ENCODE peak calls at places on chromosomes 6 and 20, in four cellular contexts. One of them, this sample, is unnamed.

GRCh38 chr20:59785986-59786753 is 147.3 kb downstream of the SYCP2 start:
- DNase-seq in GOT3: no peak
- DNase-seq in PC-9: no peak
- DNase-seq in AG08395: no peak
- DNase-seq in this sample: no peak

GRCh38 chr6:134123666-134124208 is 71.3 kb upstream of the SLC2A12 start:
- DNase-seq in GOT3: no peak
- DNase-seq in PC-9: peak; percentile 58
- DNase-seq in AG08395: peak; percentile 35
- DNase-seq in this sample: peak; percentile 56

GRCh38 chr6:145669627-145670034 is 65.7 kb downstream of the EPM2A start:
- DNase-seq in GOT3: no peak
- DNase-seq in PC-9: no peak
- DNase-seq in AG08395: peak; percentile 50
- DNase-seq in this sample: peak; percentile 47

GRCh38 chr6:149190228-149190831 is 127.2 kb upstream of the TAB2 start:
- DNase-seq in GOT3: no peak
- DNase-seq in PC-9: no peak
- DNase-seq in AG08395: no peak
- DNase-seq in this sample: no peak

GRCh38 chr6:85864453-85865401 is 222.0 kb upstream of the SYNCRIP start:
- DNase-seq in GOT3: no peak
- DNase-seq in PC-9: no peak
- DNase-seq in AG08395: no peak
- DNase-seq in this sample: no peak

GRCh38 chr6:93663111-93663510 is 243.8 kb upstream of the EPHA7 start:
- DNase-seq in GOT3: no peak
- DNase-seq in PC-9: no peak
- DNase-seq in AG08395: no peak
- DNase-seq in this sample: no peak

GRCh38 chr20:18712877-18713276 is 100.7 kb upstream of the SCP2D1 start:
- DNase-seq in GOT3: no peak
- DNase-seq in PC-9: no peak
- DNase-seq in AG08395: no peak
- DNase-seq in this sample: no peak

GRCh38 chr6:88666906-88667305 is 296.5 kb downstream of the RNGTT start:
- DNase-seq in GOT3: no peak
- DNase-seq in PC-9: no peak
- DNase-seq in AG08395: no peak
- DNase-seq in this sample: no peak

GRCh38 chr20:53611449-53611894 is 17.8 kb upstream of the ZNF217 start:
- DNase-seq in GOT3: no peak
- DNase-seq in PC-9: peak; percentile 90
- DNase-seq in AG08395: peak; percentile 89
- DNase-seq in this sample: peak; percentile 86

GRCh38 chr20:63280929-63281545 is 8.4 kb downstream of the ARFGAP1 start:
- DNase-seq in GOT3: no peak
- DNase-seq in PC-9: no peak
- DNase-seq in AG08395: no peak
- DNase-seq in this sample: no peak

GRCh38 chr20:23086056-23086551 is at the start of gene CD93:
- DNase-seq in GOT3: no peak
- DNase-seq in PC-9: no peak
- DNase-seq in AG08395: no peak
- DNase-seq in this sample: no peak

GRCh38 chr6:12291785-12292604 is 1.8 kb downstream of the EDN1 start:
- DNase-seq in GOT3: no peak
- DNase-seq in PC-9: peak; percentile 75
- DNase-seq in AG08395: peak; percentile 41
- DNase-seq in this sample: no peak

GRCh38 chr20:59643616-59644061 is 39.3 kb downstream of the PHACTR3 start:
- DNase-seq in GOT3: no peak
- DNase-seq in PC-9: peak; percentile 5
- DNase-seq in AG08395: no peak
- DNase-seq in this sample: no peak

GRCh38 chr20:63452341-63453028 is 20.0 kb downstream of the KCNQ2 start:
- DNase-seq in GOT3: no peak
- DNase-seq in PC-9: no peak
- DNase-seq in AG08395: no peak
- DNase-seq in this sample: no peak

GRCh38 chr20:34940126-34940525 is 15.5 kb downstream of the GSS start:
- DNase-seq in GOT3: no peak
- DNase-seq in PC-9: no peak
- DNase-seq in AG08395: no peak
- DNase-seq in this sample: no peak

GRCh38 chr6:113381957-113382356 is 475.2 kb upstream of the MARCKS start:
- DNase-seq in GOT3: no peak
- DNase-seq in PC-9: no peak
- DNase-seq in AG08395: peak; percentile 26
- DNase-seq in this sample: no peak

GRCh38 chr20:42191140-42191860 is 573.1 kb upstream of the CHD6 start:
- DNase-seq in GOT3: no peak
- DNase-seq in PC-9: no peak
- DNase-seq in AG08395: no peak
- DNase-seq in this sample: no peak

GRCh38 chr20:17504326-17504897 is 26.8 kb downstream of the BFSP1 start:
- DNase-seq in GOT3: no peak
- DNase-seq in PC-9: no peak
- DNase-seq in AG08395: peak; percentile 26
- DNase-seq in this sample: peak; percentile 25

GRCh38 chr6:151092561-151092960 is 147.2 kb upstream of the AKAP12 start:
- DNase-seq in GOT3: no peak
- DNase-seq in PC-9: peak; percentile 85
- DNase-seq in AG08395: no peak
- DNase-seq in this sample: no peak

GRCh38 chr6:27275025-27275956 is 27.8 kb downstream of the PRSS16 start:
- DNase-seq in GOT3: no peak
- DNase-seq in PC-9: no peak
- DNase-seq in AG08395: no peak
- DNase-seq in this sample: no peak

GRCh38 chr20:46798430-46798829 is 89.0 kb downstream of the SLC2A10 start:
- DNase-seq in GOT3: no peak
- DNase-seq in PC-9: no peak
- DNase-seq in AG08395: no peak
- DNase-seq in this sample: no peak

GRCh38 chr6:166307082-166307980 is 861 bp downstream of the PRR18 start:
- DNase-seq in GOT3: no peak
- DNase-seq in PC-9: no peak
- DNase-seq in AG08395: no peak
- DNase-seq in this sample: no peak

GRCh38 chr20:35617397-35618031 is 1.9 kb downstream of the SPAG4 start:
- DNase-seq in GOT3: no peak
- DNase-seq in PC-9: peak; percentile 79
- DNase-seq in AG08395: peak; percentile 39
- DNase-seq in this sample: peak; percentile 61

GRCh38 chr6:158686791-158687381 is 37.0 kb downstream of the SYTL3 start:
- DNase-seq in GOT3: no peak
- DNase-seq in PC-9: no peak
- DNase-seq in AG08395: no peak
- DNase-seq in this sample: no peak

GRCh38 chr20:14470231-14470894 is 133.0 kb upstream of the FLRT3 start:
- DNase-seq in GOT3: no peak
- DNase-seq in PC-9: no peak
- DNase-seq in AG08395: no peak
- DNase-seq in this sample: no peak

GRCh38 chr6:116059713-116060571 is 749 bp downstream of the FRK start:
- DNase-seq in GOT3: no peak
- DNase-seq in PC-9: peak; percentile 87
- DNase-seq in AG08395: no peak
- DNase-seq in this sample: peak; percentile 3

GRCh38 chr20:41508335-41508734 is 109.8 kb downstream of the CHD6 start:
- DNase-seq in GOT3: no peak
- DNase-seq in PC-9: no peak
- DNase-seq in AG08395: no peak
- DNase-seq in this sample: no peak

GRCh38 chr20:52984451-52984810 is 12.3 kb downstream of the TSHZ2 start:
- DNase-seq in GOT3: no peak
- DNase-seq in PC-9: no peak
- DNase-seq in AG08395: no peak
- DNase-seq in this sample: no peak

GRCh38 chr6:43809417-43810305 is 39.6 kb downstream of the VEGFA start:
- DNase-seq in GOT3: no peak
- DNase-seq in PC-9: peak; percentile 37
- DNase-seq in AG08395: no peak
- DNase-seq in this sample: no peak

GRCh38 chr20:64256282-64256947 is 867 bp downstream of the PCMTD2 start:
- DNase-seq in GOT3: no peak
- DNase-seq in PC-9: no peak
- DNase-seq in AG08395: no peak
- DNase-seq in this sample: no peak

GRCh38 chr6:46276571-46277142 is 105.9 kb upstream of the ENPP5 start:
- DNase-seq in GOT3: no peak
- DNase-seq in PC-9: no peak
- DNase-seq in AG08395: no peak
- DNase-seq in this sample: no peak

GRCh38 chr20:24163501-24163900 is 174.9 kb upstream of the GGTLC1 start:
- DNase-seq in GOT3: no peak
- DNase-seq in PC-9: no peak
- DNase-seq in AG08395: no peak
- DNase-seq in this sample: no peak

GRCh38 chr6:3316818-3317217 is 58.1 kb downstream of the PSMG4 start:
- DNase-seq in GOT3: no peak
- DNase-seq in PC-9: no peak
- DNase-seq in AG08395: no peak
- DNase-seq in this sample: no peak

GRCh38 chr6:145886228-145886956 is 71.8 kb upstream of the FBXO30 start:
- DNase-seq in GOT3: no peak
- DNase-seq in PC-9: no peak
- DNase-seq in AG08395: no peak
- DNase-seq in this sample: no peak

GRCh38 chr6:15522856-15523529 is 139.8 kb downstream of the DTNBP1 start:
- DNase-seq in GOT3: no peak
- DNase-seq in PC-9: no peak
- DNase-seq in AG08395: no peak
- DNase-seq in this sample: no peak

GRCh38 chr20:59661141-59661540 is 56.8 kb downstream of the PHACTR3 start:
- DNase-seq in GOT3: no peak
- DNase-seq in PC-9: no peak
- DNase-seq in AG08395: no peak
- DNase-seq in this sample: no peak

GRCh38 chr20:44309763-44310663 is 989 bp downstream of the FITM2 start:
- DNase-seq in GOT3: no peak
- DNase-seq in PC-9: no peak
- DNase-seq in AG08395: peak; percentile 74
- DNase-seq in this sample: peak; percentile 81

GRCh38 chr6:158543606-158544185 is 16.2 kb upstream of the TMEM181 start:
- DNase-seq in GOT3: no peak
- DNase-seq in PC-9: no peak
- DNase-seq in AG08395: no peak
- DNase-seq in this sample: no peak

GRCh38 chr6:128821116-128821515 is 61.8 kb upstream of the LAMA2 start:
- DNase-seq in GOT3: no peak
- DNase-seq in PC-9: no peak
- DNase-seq in AG08395: no peak
- DNase-seq in this sample: no peak